ENCODE peak calls at places on chromosomes 7 and 10, in five cellular contexts. W, K, A, I and V are unnamed samples.

GRCh38 chr10:61623101-61623500 is 39.6 kb upstream of the CABCOCO1 start:
- DNase-seq in I (no peak), K (no peak), A (no peak), W (no peak), V (no peak)

GRCh38 chr7:128835790-128836641 is 5.8 kb downstream of the FLNC start:
- DNase-seq in A (no peak), K (no peak), W (peak), I (peak), V (no peak)

GRCh38 chr10:311901-312665 is 176.8 kb downstream of the ZMYND11 start:
- DNase-seq in K (no peak), I (no peak), W (no peak), A (no peak), V (no peak)

GRCh38 chr10:86535057-86535882 is 13.7 kb upstream of the WAPL start:
- DNase-seq in I (peak), W (no peak), A (peak), K (peak), V (no peak)

GRCh38 chr7:16509829-16510228 is 16.8 kb upstream of the LRRC72 start:
- DNase-seq in K (no peak), I (no peak), A (no peak), W (no peak), V (no peak)

GRCh38 chr7:124728610-124729009 is 37.0 kb downstream of the GPR37 start:
- DNase-seq in I (no peak), A (no peak), K (no peak), W (no peak), V (no peak)

GRCh38 chr7:131480384-131481315 is 75.8 kb downstream of the PODXL start:
- DNase-seq in K (no peak), W (peak), I (no peak), A (no peak), V (no peak)

GRCh38 chr7:116969371-116969902 is 16.1 kb downstream of the ST7 start:
- DNase-seq in K (no peak), I (no peak), A (no peak), W (no peak), V (no peak)

GRCh38 chr10:118967160-118967559 is 62.4 kb upstream of the NANOS1 start:
- DNase-seq in K (no peak), W (no peak), A (no peak), I (no peak), V (no peak)

GRCh38 chr7:57178768-57179139 is 46.5 kb upstream of the ZNF479 start:
- DNase-seq in A (no peak), W (no peak), I (no peak), K (no peak), V (no peak)

GRCh38 chr7:2908103-2908683 is 64.1 kb upstream of the GNA12 start:
- DNase-seq in K (no peak), A (no peak), I (no peak), W (no peak), V (no peak)

GRCh38 chr10:132566892-132567291 is 29.3 kb downstream of the INPP5A start:
- DNase-seq in W (no peak), K (no peak), A (no peak), I (no peak), V (no peak)

GRCh38 chr10:527416-527815 is 162.1 kb downstream of the DIP2C start:
- DNase-seq in W (no peak), I (no peak), K (no peak), A (no peak), V (no peak)

GRCh38 chr10:15091418-15091817 is 2.8 kb upstream of the ACBD7 start:
- DNase-seq in K (no peak), W (no peak), I (no peak), A (no peak), V (no peak)

GRCh38 chr7:43385856-43386255 is 197.1 kb upstream of the STK17A start:
- DNase-seq in I (no peak), A (no peak), K (no peak), W (peak), V (no peak)

GRCh38 chr7:134421998-134422397 is 36.9 kb downstream of the AKR1B1 start:
- DNase-seq in I (no peak), K (no peak), A (no peak), W (peak), V (no peak)

GRCh38 chr7:1894313-1894900 is 224.3 kb downstream of the ELFN1 start:
- DNase-seq in A (no peak), I (no peak), W (no peak), K (no peak), V (no peak)

GRCh38 chr7:157276731-157277562 is 59.9 kb upstream of the DNAJB6 start:
- DNase-seq in A (no peak), K (peak), W (no peak), I (peak), V (no peak)

GRCh38 chr7:135673360-135673706 is 11.0 kb downstream of the STMP1 start:
- DNase-seq in I (no peak), K (no peak), W (peak), A (no peak), V (no peak)

GRCh38 chr7:105786520-105786919 is 89.9 kb downstream of the ATXN7L1 start:
- DNase-seq in K (no peak), A (no peak), W (no peak), I (no peak), V (no peak)

GRCh38 chr7:25116621-25117020 is 8.4 kb downstream of the CYCS start:
- DNase-seq in W (no peak), I (no peak), K (no peak), A (no peak), V (no peak)

GRCh38 chr7:96636342-96636865 is 73.2 kb downstream of the SEM1 start:
- DNase-seq in K (no peak), W (no peak), A (no peak), I (no peak), V (no peak)

GRCh38 chr7:29807179-29807841 is 1.0 kb downstream of the WIPF3 start:
- DNase-seq in W (no peak), A (no peak), K (no peak), I (peak), V (no peak)

GRCh38 chr10:106395061-106395749 is 769.3 kb downstream of the SORCS1 start:
- DNase-seq in K (no peak), A (no peak), W (no peak), I (no peak), V (no peak)

GRCh38 chr7:32470871-32471270 is 19.3 kb downstream of the LSM5 start:
- DNase-seq in I (no peak), W (no peak), A (no peak), K (no peak), V (no peak)

GRCh38 chr10:96283351-96283750 is 12.0 kb upstream of the BLNK start:
- DNase-seq in I (no peak), A (no peak), K (no peak), W (no peak), V (no peak)

GRCh38 chr10:601356-601963 is 88.0 kb downstream of the DIP2C start:
- DNase-seq in A (no peak), K (no peak), W (no peak), I (peak), V (no peak)

GRCh38 chr7:139857791-139858190 is 28.7 kb downstream of the TBXAS1 start:
- DNase-seq in I (no peak), A (no peak), K (no peak), W (no peak), V (no peak)

GRCh38 chr10:72310241-72310633 is 36.5 kb downstream of the DDIT4 start:
- DNase-seq in I (no peak), K (no peak), W (no peak), A (no peak), V (no peak)

GRCh38 chr10:90504172-90504571 is 353.7 kb downstream of the HTR7 start:
- DNase-seq in K (no peak), W (no peak), I (no peak), A (no peak), V (no peak)
- TF ChIP-seq CTCF in K (no peak), W (no peak), I (no peak), A (no peak), V (no peak)

GRCh38 chr10:17273403-17273802 is 45.4 kb downstream of the VIM start:
- DNase-seq in K (no peak), A (no peak), W (peak), I (no peak), V (no peak)
- TF ChIP-seq CTCF in K (no peak), A (no peak), W (no peak), I (no peak), V (no peak)

DNA sequence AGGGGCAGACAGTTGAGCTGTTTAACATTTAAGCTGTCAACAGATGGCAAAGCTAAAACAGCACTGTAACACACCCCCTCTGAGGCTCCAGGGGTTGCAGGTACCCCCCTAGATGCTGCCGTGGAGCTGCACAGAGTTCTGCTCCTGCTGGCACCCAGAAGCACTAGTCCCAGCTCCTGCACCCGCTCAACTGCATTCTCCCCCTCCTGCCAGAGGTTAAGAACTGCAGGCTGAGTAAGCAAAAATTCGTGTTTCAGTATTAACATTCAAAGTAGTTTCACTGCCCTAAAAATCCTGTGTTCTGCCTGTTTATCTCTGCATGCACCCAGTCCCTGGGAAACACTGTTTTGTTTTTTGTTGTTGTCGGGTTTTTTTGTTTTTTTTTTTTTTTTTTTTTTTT is 790.8 kb upstream of the KCND2 start:
- DNase-seq in W (peak), I (no peak), K (peak), A (no peak), V (no peak)
- TF ChIP-seq CTCF in W (peak), I (no peak), K (no peak), A (no peak), V (no peak)

DNA sequence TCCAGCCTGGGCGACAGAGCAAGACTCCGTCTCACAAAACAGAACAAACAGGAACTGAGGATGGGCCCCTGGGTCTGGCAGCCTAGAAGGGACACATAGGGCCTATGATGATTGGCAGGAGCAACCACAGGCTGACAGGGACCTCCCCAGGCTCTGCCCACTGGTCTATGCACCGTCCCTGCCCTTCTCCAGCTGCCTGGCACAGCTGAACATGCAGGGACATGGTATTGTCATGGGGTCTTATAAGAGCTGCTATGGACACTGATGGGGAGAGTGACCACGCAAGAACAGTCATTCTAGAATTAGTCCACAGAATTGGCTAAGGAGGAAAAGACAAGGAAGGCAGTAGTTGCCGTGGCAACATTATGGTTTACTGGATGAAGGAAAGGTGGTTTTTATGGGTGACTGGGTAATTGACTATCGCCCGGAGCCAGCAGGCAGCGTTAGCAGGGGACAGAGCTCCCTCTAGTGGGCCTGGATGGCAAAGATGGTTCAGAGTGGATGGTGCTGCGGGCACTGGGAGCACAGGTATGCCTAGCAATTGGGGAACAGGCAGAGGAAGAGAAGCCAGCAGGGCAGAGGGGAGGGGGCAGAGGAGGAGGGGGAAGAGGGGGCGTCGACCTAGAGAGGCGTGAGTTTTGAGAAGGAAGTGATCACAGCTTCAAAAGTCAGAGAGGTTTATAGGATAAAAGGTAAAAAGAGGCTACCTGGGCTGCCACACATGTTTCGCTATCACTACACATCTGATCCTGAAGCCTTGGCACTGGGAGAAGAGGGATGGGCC is 7.8 kb upstream of the TRIM56 start:
- DNase-seq in W (peak), I (peak), A (peak), K (peak), V (peak)
- TF ChIP-seq CTCF in W (peak), I (peak), A (peak), K (peak), V (peak)

GRCh38 chr10:88883443-88883799 is 3.4 kb downstream of the STAMBPL1 start:
- DNase-seq in W (no peak), K (no peak), I (no peak), A (no peak), V (no peak)

GRCh38 chr10:88881335-88881734 is 1.3 kb downstream of the STAMBPL1 start:
- DNase-seq in W (no peak), A (no peak), K (no peak), I (no peak), V (no peak)

GRCh38 chr10:88879754-88880286 is at the start of gene STAMBPL1:
- DNase-seq in W (no peak), A (peak), K (peak), I (no peak), V (peak)

GRCh38 chr10:88881922-88882645 is 2.0 kb downstream of the STAMBPL1 start:
- DNase-seq in I (no peak), W (no peak), K (no peak), A (no peak), V (no peak)

GRCh38 chr10:88880287-88881094 is 446 bp downstream of the STAMBPL1 start:
- DNase-seq in I (peak), K (peak), A (peak), W (peak), V (peak)
- TF ChIP-seq CTCF in I (no peak), K (no peak), A (peak), W (peak), V (no peak)

DNA sequence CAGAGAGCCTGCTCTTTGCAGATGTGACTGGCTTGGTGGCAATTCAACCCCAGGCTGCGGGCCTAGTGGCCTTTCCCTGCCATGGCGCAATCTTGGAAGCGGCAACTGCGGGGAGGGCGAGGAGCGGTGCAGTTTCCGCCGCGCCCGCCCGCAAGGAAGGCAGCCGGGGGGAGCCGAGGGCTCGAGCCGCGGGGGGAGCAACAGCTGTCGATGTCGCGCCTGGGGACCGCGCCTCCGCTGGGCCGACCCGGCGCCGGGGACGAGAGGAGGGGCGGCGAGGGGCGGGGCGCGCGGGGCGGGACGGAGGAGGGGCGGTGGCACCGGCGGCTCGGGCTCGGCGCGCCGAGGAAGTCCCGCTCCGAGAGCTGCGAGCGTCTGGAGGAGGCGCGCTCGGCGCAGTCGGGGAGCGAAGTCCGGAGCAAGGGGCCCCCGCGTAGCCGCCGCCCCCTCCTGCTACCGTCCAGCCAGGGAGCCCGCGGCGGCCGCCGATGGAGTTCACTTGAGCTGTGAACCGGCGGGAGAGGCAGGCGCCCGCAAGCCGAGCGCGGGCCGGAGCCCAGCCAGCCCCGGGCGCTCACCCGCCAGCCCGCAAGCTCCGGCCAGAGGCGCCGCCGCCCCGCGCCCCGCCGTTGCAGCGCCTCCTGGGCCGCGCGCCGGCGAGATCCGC is 438.1 kb upstream of the GALNT17 start:
- DNase-seq in I (peak), W (peak), A (peak), K (peak), V (peak)
- TF ChIP-seq CTCF in I (peak), W (peak), A (peak), K (no peak), V (no peak)